ENCODE peak calls at places on chromosomes 6 and 20, in nine cellular contexts. F, S, O, Z, B, U, X, N and I are unnamed samples.

GRCh38 chr6:138653435-138653834 is 120.1 kb upstream of the CCDC28A start:
- DNase-seq in O (no peak), S (no peak), U (no peak), Z (no peak), B (no peak), F (no peak), N (no peak), X (no peak), I (no peak)

GRCh38 chr20:45342863-45343444 is 5.3 kb downstream of the SDC4 start:
- DNase-seq in X (no peak), N (no peak), U (no peak), O (no peak), B (no peak), F (no peak), S (peak; percentile 18), Z (no peak), I (no peak)

GRCh38 chr6:29146154-29146553 is 24.6 kb upstream of the OR2J2 start:
- DNase-seq in X (no peak), F (no peak), Z (no peak), N (no peak), B (no peak), O (no peak), U (no peak), S (no peak), I (no peak)

GRCh38 chr6:85677243-85677956 is 34.7 kb upstream of the SYNCRIP start:
- DNase-seq in N (no peak), S (no peak), O (no peak), Z (no peak), B (no peak), F (no peak), X (no peak), U (no peak), I (no peak)

GRCh38 chr6:34239240-34239825 is 2.7 kb downstream of the HMGA1 start:
- DNase-seq in B (no peak), O (no peak), Z (no peak), X (no peak), U (no peak), F (no peak), N (no peak), S (no peak), I (no peak)

GRCh38 chr6:3031857-3032256 is 32.2 kb downstream of the NQO2 start:
- DNase-seq in S (no peak), X (no peak), B (no peak), Z (no peak), F (no peak), O (no peak), N (no peak), U (no peak), I (no peak)

GRCh38 chr6:14984454-14984853 is 261.4 kb upstream of the JARID2 start:
- DNase-seq in B (peak; percentile 28), Z (no peak), O (peak; percentile 17), N (peak; percentile 47), X (no peak), S (peak; percentile 24), F (peak; percentile 20), U (no peak), I (no peak)

GRCh38 chr20:8874437-8874836 is 194.4 kb upstream of the PLCB4 start:
- DNase-seq in X (no peak), Z (no peak), N (no peak), O (no peak), B (no peak), U (no peak), F (no peak), S (no peak), I (no peak)

GRCh38 chr20:47506850-47507249 is 5.2 kb downstream of the NCOA3 start:
- DNase-seq in S (no peak), O (no peak), U (no peak), F (no peak), Z (no peak), N (no peak), B (no peak), X (no peak), I (no peak)

GRCh38 chr20:25005220-25005619 is 12.7 kb upstream of the APMAP start:
- DNase-seq in O (peak; percentile 11), U (no peak), Z (no peak), X (no peak), B (peak; percentile 73), N (peak; percentile 37), S (peak; percentile 69), F (no peak), I (no peak)

DNA sequence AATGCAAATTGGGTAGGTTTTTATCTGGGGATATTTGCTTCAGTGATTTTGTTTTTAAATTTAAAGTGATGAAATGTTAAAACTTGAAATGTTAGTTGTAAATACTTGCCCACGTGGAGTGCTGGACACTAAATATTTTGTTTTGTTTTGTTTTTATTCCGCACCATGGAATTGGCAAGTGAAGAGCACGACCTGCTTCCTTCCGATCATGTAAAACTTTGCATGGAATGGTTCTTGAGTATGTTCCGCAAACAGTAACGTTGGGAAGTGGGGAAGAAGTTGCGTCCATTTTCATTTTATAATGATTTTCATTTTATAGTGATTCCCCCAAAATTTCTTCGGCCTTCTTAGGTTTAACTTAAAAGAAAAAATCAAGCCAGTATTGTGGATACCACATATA is 773 bp downstream of the IRAK1BP1 start:
- DNase-seq in U (no peak), X (no peak), O (no peak), Z (no peak), S (no peak), N (no peak), F (no peak), B (no peak), I (no peak)
- TF ChIP-seq CTCF in U (no peak), X (no peak), O (no peak), Z (no peak), S (no peak), N (no peak), F (no peak), B (no peak), I (no peak)

GRCh38 chr20:43941476-43942212 is 27.0 kb downstream of the TOX2 start:
- DNase-seq in Z (no peak), N (no peak), B (no peak), S (no peak), X (no peak), F (no peak), O (peak; percentile 31), U (no peak), I (no peak)

GRCh38 chr20:43942213-43942590 is 27.6 kb downstream of the TOX2 start:
- DNase-seq in Z (no peak), N (no peak), B (no peak), F (no peak), X (no peak), O (no peak), U (no peak), S (no peak), I (no peak)

GRCh38 chr20:43944653-43945235 is 30.1 kb downstream of the TOX2 start:
- DNase-seq in O (no peak), N (no peak), Z (no peak), F (no peak), S (no peak), X (no peak), B (no peak), U (no peak), I (no peak)

GRCh38 chr20:43943725-43944124 is 29.1 kb downstream of the TOX2 start:
- DNase-seq in Z (no peak), X (no peak), B (no peak), S (no peak), U (no peak), F (no peak), O (no peak), N (no peak), I (no peak)

DNA sequence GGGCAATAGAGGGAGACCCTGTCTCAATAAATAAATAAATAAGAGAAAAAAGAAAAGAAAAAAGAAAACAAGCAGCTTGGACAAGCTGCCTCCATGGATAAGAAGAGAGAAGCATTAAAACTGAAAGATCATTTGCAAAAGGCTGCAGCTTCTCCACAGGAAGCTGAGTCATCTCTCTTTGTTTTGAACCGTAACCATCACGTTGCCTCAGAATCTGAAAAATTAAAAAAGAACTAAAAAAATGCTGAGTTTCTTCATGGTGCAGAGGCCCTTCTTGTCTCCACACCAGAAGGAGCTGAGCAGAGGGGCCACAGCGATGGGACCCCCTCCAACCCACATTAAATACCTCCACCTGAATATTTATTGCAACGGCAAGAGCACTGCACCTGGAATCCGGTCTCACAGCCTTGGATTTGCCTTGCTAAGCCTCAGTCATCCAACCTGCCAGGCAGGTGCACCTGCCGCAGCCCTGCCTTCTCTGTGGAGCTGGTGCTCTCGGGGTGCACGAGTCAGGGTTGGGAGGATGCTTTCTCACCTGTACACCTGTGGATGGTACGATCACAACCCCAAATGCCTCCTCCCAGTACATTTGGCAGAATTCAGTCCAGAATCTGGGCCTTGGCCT is 28.1 kb downstream of the TOX2 start:
- DNase-seq in B (no peak), S (no peak), N (no peak), O (peak; percentile 76), Z (no peak), U (no peak), F (no peak), X (no peak), I (peak; percentile 26)
- H3K4me3 ChIP-seq in B (no peak overlapping the region), S (no peak overlapping the region), N (no peak overlapping the region), O (no peak overlapping the region), Z (no peak overlapping the region), U (no peak overlapping the region), F (no peak overlapping the region), X (no peak overlapping the region), I (no peak overlapping the region)

DNA sequence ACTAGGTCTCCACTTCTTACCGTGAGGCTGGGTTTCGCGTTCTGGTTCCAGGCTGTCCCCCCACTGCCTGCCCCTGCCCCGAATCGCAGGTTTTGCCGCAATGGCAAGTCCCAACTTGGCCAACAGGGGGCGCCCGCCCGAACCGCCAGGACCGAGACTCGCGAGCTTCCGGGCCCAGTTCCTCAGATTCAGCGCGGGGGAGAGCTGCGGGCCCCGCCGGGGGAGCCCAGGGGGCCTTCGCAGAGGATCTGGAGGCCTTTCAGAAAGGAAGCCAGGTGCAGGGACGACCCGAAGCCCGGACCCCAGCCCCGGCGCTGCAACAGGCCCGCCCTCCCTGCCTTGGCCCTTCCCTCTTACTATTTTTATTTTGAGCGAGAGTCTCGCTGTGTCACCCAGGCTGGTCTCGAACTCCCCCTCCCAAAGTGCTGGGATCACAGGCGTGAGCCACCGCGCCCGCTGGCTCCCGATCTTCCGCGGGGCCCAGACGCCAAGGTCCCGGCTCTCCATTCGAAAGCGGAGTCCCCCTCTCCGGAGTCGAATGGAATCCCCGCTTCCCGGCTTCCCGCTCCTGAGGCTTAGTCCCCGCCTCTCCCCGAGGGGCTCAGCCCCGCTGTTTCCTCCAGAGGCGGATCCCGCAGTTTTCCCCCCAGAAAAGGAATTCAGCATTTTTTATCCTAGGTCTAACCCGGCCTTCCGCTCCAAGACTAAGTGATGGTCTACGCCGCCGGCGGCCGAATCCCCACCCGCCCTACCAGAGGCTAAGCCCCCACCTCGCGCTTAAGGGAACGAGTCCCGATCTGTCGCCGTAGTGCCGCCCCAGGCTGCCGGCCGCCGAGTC is 11.7 kb upstream of the TMC2 start:
- DNase-seq in S (peak; percentile 65), Z (peak; percentile 75), U (peak; percentile 89), B (peak; percentile 89), X (peak; percentile 93), N (peak; percentile 90), F (peak; percentile 88), O (peak; percentile 65), I (no peak)
- H3K27me3 ChIP-seq in S (no peaks in the 10 kb centered on the region), Z (no peaks in the 10 kb centered on the region), U (peaks cover 95% of the 10 kb centered on the region), B (no peaks in the 10 kb centered on the region), X (no peaks in the 10 kb centered on the region), N (no peaks in the 10 kb centered on the region), F (no peaks in the 10 kb centered on the region), O (no peaks in the 10 kb centered on the region), I (peaks cover 6% of the 10 kb centered on the region)

DNA sequence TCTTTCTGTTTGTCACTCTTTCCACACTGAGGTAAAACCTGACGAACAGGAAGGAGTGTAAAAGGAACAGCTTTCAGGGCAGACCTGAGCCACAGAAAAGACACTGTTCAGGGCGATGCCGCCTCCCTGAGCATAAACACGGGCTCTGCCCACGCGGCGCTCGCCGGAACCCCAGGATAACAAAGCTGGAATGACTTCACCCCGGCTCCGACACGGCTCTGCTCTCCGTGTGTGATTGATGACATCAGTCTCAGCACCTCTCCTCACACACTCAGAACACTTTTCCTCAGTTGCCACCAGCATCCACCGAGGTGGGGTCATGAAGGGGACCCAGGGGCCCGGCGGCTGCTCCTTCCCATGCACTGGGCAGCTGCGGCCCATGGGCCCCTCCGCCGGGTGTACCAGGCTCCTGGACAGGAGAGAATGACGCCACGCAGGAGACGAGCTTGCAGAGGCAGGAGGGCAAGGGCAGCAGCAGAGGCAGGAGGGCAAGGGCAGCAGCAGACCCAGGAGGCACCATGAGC is 43.6 kb downstream of the DLL1 start:
- DNase-seq in U (no peak), N (no peak), F (no peak), S (peak; percentile 45), B (peak; percentile 47), O (no peak), Z (no peak), X (no peak), I (no peak)
- TF ChIP-seq CTCF in U (no peak), N (no peak), F (peak; percentile 15), S (no peak), B (no peak), O (no peak), Z (no peak), X (no peak), I (no peak)